ENCODE peak calls at places on chromosomes 4 and X, in four cellular contexts. One of them, this sample, is unnamed.

GRCh38 chr4:126018274-126018673 is 703.5 kb downstream of the FAT4 start:
- DNase-seq in type B pancreatic cell: no peak
- DNase-seq in heart left ventricle: no peak
- DNase-seq in neural crest cell: no peak
- DNase-seq in this sample: no peak

GRCh38 chrX:88136328-88136727 is 610.7 kb upstream of the CPXCR1 start:
- DNase-seq in heart left ventricle: no peak
- DNase-seq in neural crest cell: no peak
- DNase-seq in type B pancreatic cell: no peak
- DNase-seq in this sample: no peak

GRCh38 chr4:54930226-54930625 is 195.2 kb downstream of the KDR start:
- DNase-seq in type B pancreatic cell: no peak
- DNase-seq in neural crest cell: no peak
- DNase-seq in heart left ventricle: no peak
- DNase-seq in this sample: peak

GRCh38 chrX:8364369-8365141 is 100.1 kb upstream of the VCX3B start:
- DNase-seq in type B pancreatic cell: no peak
- DNase-seq in neural crest cell: peak
- DNase-seq in heart left ventricle: no peak
- DNase-seq in this sample: peak

GRCh38 chr4:94757192-94758140 is at the start of gene BMPR1B:
- DNase-seq in heart left ventricle: no peak
- DNase-seq in neural crest cell: peak
- DNase-seq in type B pancreatic cell: no peak
- DNase-seq in this sample: peak

GRCh38 chr4:56723201-56723605 is 42.1 kb upstream of the HOPX start:
- DNase-seq in neural crest cell: no peak
- DNase-seq in type B pancreatic cell: no peak
- DNase-seq in heart left ventricle: no peak
- DNase-seq in this sample: peak

GRCh38 chrX:24925430-24925829 is 90.3 kb downstream of the ARX start:
- DNase-seq in type B pancreatic cell: no peak
- DNase-seq in neural crest cell: no peak
- DNase-seq in heart left ventricle: no peak
- DNase-seq in this sample: no peak

GRCh38 chr4:114615435-114615834 is 16.8 kb downstream of the UGT8 start:
- DNase-seq in neural crest cell: no peak
- DNase-seq in heart left ventricle: no peak
- DNase-seq in type B pancreatic cell: no peak
- DNase-seq in this sample: no peak

GRCh38 chr4:8035371-8035780 is 95.7 kb upstream of the AFAP1 start:
- DNase-seq in type B pancreatic cell: no peak
- DNase-seq in neural crest cell: no peak
- DNase-seq in heart left ventricle: no peak
- DNase-seq in this sample: no peak

GRCh38 chrX:22122510-22122909 is 90.4 kb downstream of the PHEX start:
- DNase-seq in type B pancreatic cell: no peak
- DNase-seq in heart left ventricle: no peak
- DNase-seq in neural crest cell: no peak
- DNase-seq in this sample: peak

GRCh38 chr4:165656829-165657467 is 216.1 kb upstream of the TLL1 start:
- DNase-seq in heart left ventricle: no peak
- DNase-seq in neural crest cell: no peak
- DNase-seq in type B pancreatic cell: no peak
- DNase-seq in this sample: no peak

GRCh38 chr4:159027535-159027934 is 75.3 kb upstream of the RAPGEF2 start:
- DNase-seq in neural crest cell: no peak
- DNase-seq in heart left ventricle: no peak
- DNase-seq in type B pancreatic cell: no peak
- DNase-seq in this sample: no peak
- TF ChIP-seq CTCF in neural crest cell: no peak
- TF ChIP-seq CTCF in heart left ventricle: no peak
- TF ChIP-seq CTCF in type B pancreatic cell: no peak
- TF ChIP-seq CTCF in this sample: no peak

DNA sequence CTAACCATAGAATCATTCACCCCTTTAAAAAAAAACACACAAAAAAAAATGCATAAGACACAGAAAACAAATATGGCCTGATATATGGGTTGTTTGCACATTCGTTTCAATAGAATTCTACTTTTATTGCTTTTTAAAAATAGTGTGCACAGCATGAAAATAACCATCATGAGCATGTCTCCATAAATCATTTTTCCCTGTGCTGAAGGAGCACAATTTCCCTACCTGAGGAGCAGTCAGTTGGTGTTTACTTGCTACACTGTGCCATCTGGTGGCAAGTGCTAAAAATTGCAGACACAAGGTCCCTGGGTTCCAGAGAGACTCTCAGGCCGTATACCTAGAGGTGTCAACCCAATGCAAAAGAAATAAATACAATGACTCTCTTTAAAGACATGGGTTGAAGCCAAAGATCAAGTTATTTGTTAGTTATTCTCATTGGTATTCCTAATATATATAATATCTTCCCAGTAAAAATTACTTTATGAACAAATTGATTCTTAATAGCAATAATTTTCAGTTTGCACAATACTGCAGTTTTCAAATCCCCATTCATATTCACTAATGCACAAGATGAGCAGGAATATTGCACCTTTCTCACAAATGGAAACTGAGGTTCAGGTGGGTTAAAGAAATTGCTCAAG is 551.4 kb downstream of the IQCM start:
- DNase-seq in neural crest cell: peak
- DNase-seq in type B pancreatic cell: no peak
- DNase-seq in heart left ventricle: peak
- DNase-seq in this sample: peak
- TF ChIP-seq CTCF in neural crest cell: peak
- TF ChIP-seq CTCF in type B pancreatic cell: peak
- TF ChIP-seq CTCF in heart left ventricle: peak
- TF ChIP-seq CTCF in this sample: peak

GRCh38 chrX:56802921-56803848 is 74.1 kb downstream of the NBDY start:
- DNase-seq in neural crest cell: peak
- DNase-seq in type B pancreatic cell: peak
- DNase-seq in heart left ventricle: peak
- DNase-seq in this sample: peak
- TF ChIP-seq CTCF in neural crest cell: peak
- TF ChIP-seq CTCF in type B pancreatic cell: peak
- TF ChIP-seq CTCF in heart left ventricle: no peak
- TF ChIP-seq CTCF in this sample: peak

GRCh38 chr4:75434105-75434504 is 80.1 kb downstream of the RCHY1 start:
- DNase-seq in neural crest cell: no peak
- DNase-seq in type B pancreatic cell: no peak
- DNase-seq in heart left ventricle: no peak
- DNase-seq in this sample: no peak

GRCh38 chr4:75429208-75429607 is 85.0 kb downstream of the RCHY1 start:
- DNase-seq in heart left ventricle: no peak
- DNase-seq in neural crest cell: no peak
- DNase-seq in type B pancreatic cell: no peak
- DNase-seq in this sample: no peak

DNA sequence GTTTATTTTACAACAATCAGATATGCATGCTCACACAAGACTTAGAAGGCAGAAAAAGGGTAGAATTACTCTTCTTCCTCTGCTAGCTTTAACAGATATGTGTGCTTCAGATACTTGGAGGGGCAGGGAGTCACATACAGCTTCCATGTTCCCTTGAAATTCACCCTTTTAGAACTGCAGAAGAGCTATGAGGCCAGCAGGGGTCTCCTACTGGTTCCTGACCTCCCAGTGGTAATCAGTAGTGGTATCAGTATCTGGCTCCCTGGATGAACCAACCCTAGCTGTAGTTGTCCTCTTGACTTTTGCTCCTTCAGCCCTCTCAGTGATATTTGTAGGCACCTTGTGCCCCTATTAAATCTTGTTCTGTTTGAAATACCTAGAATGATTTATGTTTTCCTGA is 81.5 kb downstream of the RCHY1 start:
- DNase-seq in type B pancreatic cell: no peak
- DNase-seq in neural crest cell: no peak
- DNase-seq in heart left ventricle: no peak
- DNase-seq in this sample: peak
- TF ChIP-seq CTCF in type B pancreatic cell: peak
- TF ChIP-seq CTCF in neural crest cell: peak
- TF ChIP-seq CTCF in heart left ventricle: no peak
- TF ChIP-seq CTCF in this sample: no peak

GRCh38 chrX:119537487-119537886 is 27.7 kb downstream of the STEEP1 start:
- DNase-seq in type B pancreatic cell: no peak
- DNase-seq in neural crest cell: no peak
- DNase-seq in heart left ventricle: no peak
- DNase-seq in this sample: no peak

GRCh38 chrX:119541188-119541587 is 24.0 kb downstream of the STEEP1 start:
- DNase-seq in type B pancreatic cell: no peak
- DNase-seq in neural crest cell: no peak
- DNase-seq in heart left ventricle: no peak
- DNase-seq in this sample: peak

GRCh38 chrX:119539872-119540271 is 25.3 kb downstream of the STEEP1 start:
- DNase-seq in neural crest cell: no peak
- DNase-seq in type B pancreatic cell: no peak
- DNase-seq in heart left ventricle: no peak
- DNase-seq in this sample: no peak
- TF ChIP-seq CTCF in neural crest cell: no peak
- TF ChIP-seq CTCF in type B pancreatic cell: no peak
- TF ChIP-seq CTCF in heart left ventricle: no peak
- TF ChIP-seq CTCF in this sample: no peak

GRCh38 chr4:146095867-146096266 is 79.7 kb upstream of the LSM6 start:
- DNase-seq in type B pancreatic cell: no peak
- DNase-seq in neural crest cell: no peak
- DNase-seq in heart left ventricle: no peak
- DNase-seq in this sample: no peak

GRCh38 chr4:146098397-146098796 is 77.1 kb upstream of the LSM6 start:
- DNase-seq in neural crest cell: no peak
- DNase-seq in type B pancreatic cell: no peak
- DNase-seq in heart left ventricle: no peak
- DNase-seq in this sample: no peak

GRCh38 chr4:146096374-146096773 is 79.1 kb upstream of the LSM6 start:
- DNase-seq in type B pancreatic cell: no peak
- DNase-seq in neural crest cell: no peak
- DNase-seq in heart left ventricle: no peak
- DNase-seq in this sample: no peak

GRCh38 chr4:146098978-146099377 is 76.5 kb upstream of the LSM6 start:
- DNase-seq in heart left ventricle: no peak
- DNase-seq in neural crest cell: no peak
- DNase-seq in type B pancreatic cell: no peak
- DNase-seq in this sample: no peak

DNA sequence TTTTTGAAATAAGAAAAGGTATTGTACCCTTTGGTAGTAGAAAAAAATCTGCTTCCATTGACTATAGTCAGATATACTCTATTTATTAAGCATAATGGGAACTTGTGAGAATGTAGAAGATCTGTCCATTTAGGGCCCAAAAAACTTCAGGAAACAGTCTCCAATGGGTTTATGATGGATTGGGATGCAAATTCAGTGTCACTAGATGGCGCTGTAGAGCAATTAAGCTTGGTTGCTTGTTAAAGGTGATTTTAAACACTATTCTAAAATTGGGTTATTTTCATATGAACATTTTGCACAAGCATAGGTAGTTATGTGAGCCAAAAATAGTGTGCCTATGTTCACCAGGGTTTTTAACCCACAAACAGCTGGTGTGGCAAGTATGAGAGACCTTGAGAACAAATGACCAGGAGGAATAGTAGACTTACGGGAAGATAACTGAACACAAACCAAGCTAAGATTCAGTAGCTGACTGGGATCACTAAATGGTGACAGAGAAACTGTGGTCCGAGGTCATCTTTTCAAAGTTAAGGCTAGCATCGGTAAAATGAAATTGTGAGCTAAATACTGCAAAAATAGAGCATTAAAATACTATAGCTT is 80.3 kb upstream of the LSM6 start:
- DNase-seq in type B pancreatic cell: no peak
- DNase-seq in heart left ventricle: no peak
- DNase-seq in neural crest cell: peak
- DNase-seq in this sample: peak
- TF ChIP-seq CTCF in type B pancreatic cell: peak
- TF ChIP-seq CTCF in heart left ventricle: peak
- TF ChIP-seq CTCF in neural crest cell: peak
- TF ChIP-seq CTCF in this sample: peak

GRCh38 chr4:22901631-22902030 is 208.9 kb downstream of the GBA3 start:
- DNase-seq in neural crest cell: no peak
- DNase-seq in type B pancreatic cell: no peak
- DNase-seq in heart left ventricle: no peak
- DNase-seq in this sample: no peak

GRCh38 chr4:22895482-22895881 is 202.7 kb downstream of the GBA3 start:
- DNase-seq in neural crest cell: no peak
- DNase-seq in type B pancreatic cell: no peak
- DNase-seq in heart left ventricle: no peak
- DNase-seq in this sample: no peak

GRCh38 chr4:22897520-22898108 is 204.9 kb downstream of the GBA3 start:
- DNase-seq in type B pancreatic cell: no peak
- DNase-seq in heart left ventricle: no peak
- DNase-seq in neural crest cell: peak
- DNase-seq in this sample: peak
- TF ChIP-seq CTCF in type B pancreatic cell: peak
- TF ChIP-seq CTCF in heart left ventricle: peak
- TF ChIP-seq CTCF in neural crest cell: peak
- TF ChIP-seq CTCF in this sample: peak